ENCODE peak calls at places on chromosomes 6 and 20, in seven cellular contexts. P, N, J, H, B, E and X are unnamed samples. For H3K36me3, the result is how much of the 10 kb centered on the place peaks cover.

GRCh38 chr6:95593025-95593424 is 15.7 kb downstream of the MANEA start:
- DNase-seq in J (no peak), H (no peak), P (no peak), E (peak), N (no peak), B (no peak), X (no peak)

GRCh38 chr6:40629463-40629862 is 42.3 kb upstream of the LRFN2 start:
- DNase-seq in B (no peak), P (no peak), E (no peak), J (no peak), H (no peak), N (no peak), X (no peak)

GRCh38 chr6:130215526-130215925 is 7.2 kb downstream of the SAMD3 start:
- DNase-seq in E (no peak), B (no peak), H (no peak), N (no peak), P (no peak), J (no peak), X (no peak)

GRCh38 chr6:85856235-85856634 is 213.5 kb upstream of the SYNCRIP start:
- DNase-seq in P (no peak), J (no peak), N (no peak), B (no peak), E (no peak), H (no peak), X (no peak)

GRCh38 chr20:49886571-49887203 is 28.6 kb downstream of the SPATA2 start:
- DNase-seq in E (peak), J (no peak), H (no peak), B (no peak), N (no peak), P (no peak), X (no peak)

GRCh38 chr20:5788385-5788895 is 38.2 kb downstream of the SHLD1 start:
- DNase-seq in B (peak), E (peak), J (peak), H (peak), N (peak), P (peak), X (peak)

GRCh38 chr20:36866164-36866563 is 9.8 kb upstream of the TLDC2 start:
- DNase-seq in P (no peak), E (no peak), H (no peak), N (no peak), J (no peak), B (no peak), X (no peak)

GRCh38 chr6:12963566-12963965 is 247.0 kb downstream of the PHACTR1 start:
- DNase-seq in E (no peak), J (no peak), H (no peak), B (no peak), P (no peak), N (no peak), X (no peak)

GRCh38 chr6:46706464-46706863 is 18.8 kb downstream of the TDRD6 start:
- DNase-seq in P (no peak), J (no peak), H (no peak), E (no peak), N (no peak), B (no peak), X (no peak)

GRCh38 chr6:111367393-111368088 is 115.5 kb downstream of the REV3L start:
- DNase-seq in E (no peak), H (no peak), J (no peak), B (no peak), P (no peak), N (no peak), X (no peak)

GRCh38 chr6:147741419-147741818 is 232.9 kb downstream of the SAMD5 start:
- DNase-seq in B (no peak), P (no peak), N (no peak), E (no peak), H (peak), J (no peak), X (no peak)

GRCh38 chr20:13261460-13262301 is 40.6 kb downstream of the ISM1 start:
- DNase-seq in J (peak), H (peak), B (no peak), P (peak), E (peak), N (no peak), X (peak)

GRCh38 chr6:155122199-155122950 is 127.3 kb downstream of the TIAM2 start:
- DNase-seq in J (no peak), B (no peak), E (no peak), H (no peak), N (no peak), P (no peak), X (no peak)

GRCh38 chr20:34049897-34050695 is 56.4 kb downstream of the RALY start:
- DNase-seq in H (no peak), P (no peak), J (no peak), E (no peak), B (no peak), N (no peak), X (no peak)

GRCh38 chr6:7914991-7915789 is 4.6 kb upstream of the TXNDC5 start:
- DNase-seq in B (no peak), P (peak), H (peak), J (peak), N (no peak), E (no peak), X (peak)

GRCh38 chr6:159083146-159083545 is 38.4 kb upstream of the TAGAP start:
- DNase-seq in B (no peak), N (no peak), J (peak), E (no peak), H (no peak), P (no peak), X (no peak)

GRCh38 chr6:131159578-131159977 is 24.3 kb downstream of the AKAP7 start:
- DNase-seq in P (no peak), H (peak), N (no peak), E (no peak), J (peak), B (no peak), X (no peak)

GRCh38 chr20:10225439-10226080 is 6.9 kb downstream of the SNAP25 start:
- DNase-seq in P (no peak), H (no peak), J (no peak), E (no peak), B (no peak), N (no peak), X (peak)

GRCh38 chr6:42405025-42405424 is 46.7 kb downstream of the TRERF1 start:
- DNase-seq in B (no peak), P (no peak), J (peak), E (no peak), H (peak), N (no peak), X (no peak)

GRCh38 chr6:170080169-170080827 is 210.6 kb downstream of the DLL1 start:
- DNase-seq in J (no peak), B (peak), N (no peak), H (no peak), P (no peak), E (peak), X (no peak)

GRCh38 chr20:56447227-56447626 is 21.2 kb upstream of the RTF2 start:
- DNase-seq in H (no peak), P (no peak), E (no peak), B (no peak), N (no peak), J (no peak), X (no peak)

GRCh38 chr6:79374308-79374707 is 139.8 kb upstream of the HMGN3 start:
- DNase-seq in E (no peak), B (no peak), P (no peak), N (no peak), H (no peak), J (no peak), X (no peak)

GRCh38 chr6:7939864-7940228 is 29.3 kb upstream of the TXNDC5 start:
- DNase-seq in E (no peak), N (no peak), J (no peak), B (no peak), P (no peak), H (no peak), X (no peak)

GRCh38 chr20:23909390-23909789 is 29.8 kb upstream of the CST5 start:
- DNase-seq in E (no peak), H (no peak), B (no peak), P (no peak), N (no peak), J (no peak), X (no peak)

DNA sequence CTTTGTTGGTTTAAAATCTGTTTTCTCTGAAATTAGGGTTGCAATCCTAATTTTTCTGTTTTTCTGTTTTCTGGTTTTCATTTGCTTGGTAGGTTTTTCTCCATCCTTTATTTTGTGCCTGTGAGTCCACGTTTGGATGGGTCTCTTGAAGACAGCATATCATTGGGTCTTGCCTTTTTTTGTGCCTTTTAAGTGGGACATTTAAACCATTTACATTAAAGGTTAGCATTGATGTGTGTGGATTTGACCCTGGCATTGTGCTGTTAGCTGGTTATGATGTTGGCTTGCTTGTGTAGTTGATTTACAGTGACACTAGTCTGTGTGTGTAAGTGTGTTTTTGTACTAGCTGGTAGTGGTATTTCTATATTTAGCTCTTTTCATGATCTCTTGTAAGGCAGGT is 28.0 kb upstream of the CST5 start:
- DNase-seq in B (no peak), J (no peak), E (no peak), P (no peak), H (no peak), N (no peak), X (no peak)
- H3K36me3 ChIP-seq in B (under half), J (under half), E (under half), P (under half), H (under half), N (under half), X (under half)

GRCh38 chr6:90148867-90149266 is 147.8 kb downstream of the BACH2 start:
- DNase-seq in B (no peak), J (no peak), P (no peak), H (no peak), N (no peak), E (no peak), X (no peak)

GRCh38 chr6:90144928-90145520 is 151.6 kb downstream of the BACH2 start:
- DNase-seq in P (no peak), N (no peak), J (peak), H (no peak), E (no peak), B (no peak), X (no peak)

GRCh38 chr6:90146914-90147668 is 149.6 kb downstream of the BACH2 start:
- DNase-seq in H (no peak), B (no peak), P (no peak), N (no peak), E (no peak), J (no peak), X (peak)

GRCh38 chr6:90144396-90144795 is 152.2 kb downstream of the BACH2 start:
- DNase-seq in B (no peak), P (no peak), J (no peak), H (no peak), N (no peak), E (no peak), X (no peak)

DNA sequence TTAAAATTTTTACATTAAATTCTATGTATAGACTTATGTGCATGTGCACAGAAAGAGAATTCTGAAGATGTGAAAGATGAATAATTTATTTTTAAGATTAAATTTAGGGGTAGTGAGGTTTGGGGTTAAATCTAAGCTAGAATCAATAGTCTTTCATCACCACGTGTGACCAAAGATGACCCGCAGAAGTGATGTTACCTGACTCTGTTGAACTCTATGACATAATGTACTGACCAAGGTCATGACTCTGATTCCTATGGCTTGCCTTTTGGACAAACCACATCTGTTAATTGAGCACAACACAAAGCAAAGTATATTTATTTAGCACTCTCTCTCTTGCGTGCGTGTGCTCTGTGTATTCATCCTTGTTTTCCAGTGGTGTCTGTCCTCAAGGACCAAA is 150.6 kb downstream of the BACH2 start:
- DNase-seq in N (no peak), E (no peak), H (no peak), B (no peak), P (no peak), J (no peak), X (no peak)
- H3K36me3 ChIP-seq in N (under half), E (under half), H (under half), B (under half), P (under half), J (under half), X (under half)

GRCh38 chr20:38147751-38148150 is 17.3 kb downstream of the TGM2 start:
- DNase-seq in P (no peak), J (no peak), H (no peak), N (no peak), E (no peak), B (no peak), X (no peak)
- H3K36me3 ChIP-seq in P (under half), J (under half), H (half or more), N (under half), E (under half), B (under half), X (under half)

DNA sequence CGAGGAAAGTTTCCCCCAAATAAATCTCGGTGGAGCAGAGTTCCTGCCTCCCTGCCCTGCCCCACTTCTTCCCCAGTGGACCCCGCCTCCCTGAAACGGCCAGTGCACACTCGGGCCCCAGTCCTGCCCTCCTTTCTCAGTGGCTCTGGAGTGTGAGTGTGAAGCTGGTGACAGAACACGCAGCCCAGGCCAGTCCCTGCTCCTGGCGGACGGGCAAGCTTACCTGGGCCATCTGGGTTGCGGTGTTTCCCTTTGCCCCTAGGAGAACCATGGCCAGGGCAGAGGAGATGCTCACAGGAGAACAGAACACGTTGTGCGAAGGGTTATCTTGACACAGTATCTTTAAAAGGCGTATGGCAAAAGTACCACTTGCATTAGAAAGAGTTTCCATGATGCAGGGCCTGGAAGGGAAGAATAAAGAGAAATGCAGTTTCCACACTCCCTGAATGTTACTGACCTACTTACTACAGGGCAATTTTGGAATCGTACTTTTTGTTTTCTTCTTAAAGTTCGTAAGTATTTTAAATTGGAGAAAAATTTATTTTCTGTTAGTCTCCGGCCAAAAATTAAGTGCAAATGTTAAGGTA is 2.8 kb downstream of the SERPINB9 start:
- DNase-seq in J (no peak), H (no peak), N (no peak), E (no peak), P (no peak), B (no peak), X (no peak)
- H3K36me3 ChIP-seq in J (under half), H (under half), N (under half), E (under half), P (under half), B (under half), X (under half)

GRCh38 chr20:60215786-60216730 is 257.8 kb downstream of the CDH26 start:
- DNase-seq in B (no peak), E (no peak), N (no peak), J (no peak), H (no peak), P (no peak), X (no peak)
- H3K36me3 ChIP-seq in B (under half), E (under half), N (under half), J (under half), H (under half), P (under half), X (under half)

DNA sequence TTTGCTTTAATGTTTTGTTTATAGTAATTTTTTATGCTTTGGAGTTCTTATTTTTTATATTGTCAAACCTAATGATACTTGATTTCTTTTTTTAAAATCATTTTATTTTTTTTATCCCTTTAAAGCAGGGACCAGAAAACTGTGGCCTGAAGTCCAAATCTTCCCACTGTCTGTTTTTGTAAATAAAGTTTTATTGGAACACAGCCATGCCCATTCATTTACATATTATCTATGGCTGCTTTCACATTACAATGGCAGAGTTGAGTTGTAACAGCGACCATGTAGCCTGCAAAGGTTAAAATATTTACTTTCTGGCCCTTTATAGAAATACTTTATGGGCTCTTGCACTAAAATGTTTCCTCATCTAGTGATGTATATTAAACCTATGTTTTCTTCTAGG is 42.3 kb downstream of the PPP1R16B start:
- DNase-seq in B (no peak), E (no peak), P (no peak), N (no peak), H (no peak), J (no peak), X (no peak)
- H3K36me3 ChIP-seq in B (under half), E (under half), P (under half), N (under half), H (under half), J (under half), X (under half)

DNA sequence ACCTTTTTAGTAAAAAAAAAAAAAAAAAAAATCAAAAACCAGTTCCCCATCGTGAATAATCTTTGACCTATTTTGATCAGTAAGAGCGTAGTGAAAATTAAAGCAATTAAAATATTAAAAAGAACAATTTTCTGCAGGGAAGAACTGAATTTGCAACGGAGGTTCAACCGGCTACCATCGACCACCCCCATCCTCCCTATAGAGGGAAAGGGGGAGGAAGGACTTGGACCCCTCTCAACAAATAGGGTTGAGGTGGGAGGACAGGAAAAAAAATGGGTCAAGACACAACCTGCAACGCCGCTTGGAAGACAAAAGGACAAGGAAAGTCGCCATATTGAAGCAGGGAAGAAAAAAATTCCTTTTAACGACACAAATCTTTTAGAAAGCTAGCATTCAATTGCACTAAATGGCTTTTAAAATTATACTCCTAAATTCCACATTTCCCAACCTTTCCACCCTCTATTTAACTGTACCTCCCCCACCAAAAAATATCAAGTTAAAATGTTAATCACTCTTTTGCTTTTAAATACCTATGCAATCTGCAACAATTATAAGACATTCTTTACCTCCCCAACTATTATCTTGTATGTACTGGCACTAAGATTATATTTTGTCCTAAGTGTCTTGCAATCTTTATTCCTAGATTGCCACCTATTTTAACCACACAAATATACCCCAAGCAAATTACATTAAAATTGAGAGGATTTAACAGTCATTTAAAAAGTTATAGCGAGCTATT is 1.7 kb downstream of the PPP1R10 start:
- DNase-seq in J (peak), B (no peak), P (no peak), H (peak), E (no peak), N (no peak), X (peak)
- H3K36me3 ChIP-seq in J (under half), B (under half), P (under half), H (under half), E (under half), N (under half), X (half or more)

DNA sequence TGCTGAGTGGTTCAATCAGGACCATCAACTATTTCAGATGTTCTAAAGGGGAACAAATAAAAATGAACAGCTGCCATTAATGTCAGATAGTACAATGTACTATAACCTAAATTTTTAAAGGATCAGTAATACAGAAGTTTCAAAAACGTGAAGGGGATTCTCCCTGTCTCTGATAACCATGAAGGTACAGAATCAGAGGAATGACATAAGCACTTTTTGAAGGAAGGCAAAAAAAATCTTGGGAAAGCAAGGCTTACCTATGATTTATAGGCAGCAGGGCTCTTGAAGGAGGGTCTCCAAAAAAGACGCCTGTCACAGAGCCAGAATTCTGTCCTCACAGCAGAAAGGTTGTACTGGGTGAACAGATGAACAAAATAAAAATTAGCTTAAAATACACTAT is 20.1 kb downstream of the DEK start:
- DNase-seq in P (no peak), B (no peak), H (no peak), N (no peak), E (no peak), J (no peak), X (no peak)
- H3K36me3 ChIP-seq in P (under half), B (under half), H (under half), N (under half), E (under half), J (under half), X (half or more)

GRCh38 chr20:51668515-51668914 is 99.7 kb downstream of the ATP9A start:
- DNase-seq in B (no peak), E (peak), H (no peak), P (no peak), N (no peak), J (no peak), X (no peak)
- H3K36me3 ChIP-seq in B (under half), E (under half), H (under half), P (under half), N (under half), J (under half), X (under half)

GRCh38 chr20:20500312-20500711 is 132.4 kb downstream of the INSM1 start:
- DNase-seq in P (no peak), J (no peak), B (no peak), E (no peak), H (no peak), N (no peak), X (no peak)

GRCh38 chr20:20505554-20505953 is 137.7 kb downstream of the INSM1 start:
- DNase-seq in J (no peak), N (no peak), E (no peak), P (no peak), B (no peak), H (no peak), X (no peak)

GRCh38 chr20:20499469-20499868 is 131.6 kb downstream of the INSM1 start:
- DNase-seq in J (no peak), P (no peak), N (no peak), B (no peak), H (no peak), E (no peak), X (no peak)

GRCh38 chr20:20501128-20501527 is 133.2 kb downstream of the INSM1 start:
- DNase-seq in P (no peak), J (no peak), N (no peak), E (no peak), H (no peak), B (no peak), X (no peak)

GRCh38 chr20:20503788-20504528 is 136.1 kb downstream of the INSM1 start:
- DNase-seq in N (no peak), P (no peak), B (no peak), H (no peak), E (no peak), J (no peak), X (no peak)
- H3K36me3 ChIP-seq in N (under half), P (under half), B (under half), H (under half), E (under half), J (under half), X (under half)